ENCODE peak calls at places on chromosomes 11 and 22, in five cellular contexts. One of them, this sample, is unnamed. For H3K4me1, the result is how much of the 10 kb centered on the place peaks cover.

GRCh38 chr22:35375031-35375430 is 5.9 kb upstream of the HMOX1 start:
- DNase-seq in heart left ventricle: no peak
- DNase-seq in cardiac muscle cell: no peak
- DNase-seq in left ventricle myocardium inferior: no peak
- DNase-seq in A549: no peak
- DNase-seq in this sample: no peak

GRCh38 chr11:122044086-122044485 is 71.9 kb downstream of the BLID start:
- DNase-seq in heart left ventricle: no peak
- DNase-seq in cardiac muscle cell: no peak
- DNase-seq in left ventricle myocardium inferior: no peak
- DNase-seq in A549: no peak
- DNase-seq in this sample: no peak

GRCh38 chr11:134823970-134824369 is 411.9 kb upstream of the B3GAT1 start:
- DNase-seq in heart left ventricle: no peak
- DNase-seq in cardiac muscle cell: no peak
- DNase-seq in left ventricle myocardium inferior: no peak
- DNase-seq in A549: no peak
- DNase-seq in this sample: no peak

GRCh38 chr11:61254403-61255025 is 13.5 kb downstream of the PGA5 start:
- DNase-seq in heart left ventricle: peak
- DNase-seq in cardiac muscle cell: peak
- DNase-seq in left ventricle myocardium inferior: peak
- DNase-seq in A549: peak
- DNase-seq in this sample: peak

GRCh38 chr22:36445158-36445668 is 36.2 kb downstream of the TXN2 start:
- DNase-seq in heart left ventricle: no peak
- DNase-seq in cardiac muscle cell: no peak
- DNase-seq in left ventricle myocardium inferior: peak
- DNase-seq in A549: no peak
- DNase-seq in this sample: peak

GRCh38 chr11:63882555-63883242 is 34.3 kb downstream of the RCOR2 start:
- DNase-seq in heart left ventricle: peak
- DNase-seq in cardiac muscle cell: no peak
- DNase-seq in left ventricle myocardium inferior: peak
- DNase-seq in A549: no peak
- DNase-seq in this sample: peak

GRCh38 chr11:75140269-75141138 is 10.4 kb upstream of the SLCO2B1 start:
- DNase-seq in heart left ventricle: peak
- DNase-seq in cardiac muscle cell: peak
- DNase-seq in left ventricle myocardium inferior: peak
- DNase-seq in A549: peak
- DNase-seq in this sample: peak

GRCh38 chr11:12433571-12434061 is 56.2 kb downstream of the PARVA start:
- DNase-seq in heart left ventricle: no peak
- DNase-seq in cardiac muscle cell: no peak
- DNase-seq in left ventricle myocardium inferior: no peak
- DNase-seq in A549: no peak
- DNase-seq in this sample: peak

GRCh38 chr22:46734830-46735453 is 3.1 kb downstream of the CERK start:
- DNase-seq in heart left ventricle: no peak
- DNase-seq in cardiac muscle cell: no peak
- DNase-seq in left ventricle myocardium inferior: no peak
- DNase-seq in A549: no peak
- DNase-seq in this sample: no peak

GRCh38 chr11:62411524-62411923 is 7.3 kb upstream of the SCGB1A1 start:
- DNase-seq in heart left ventricle: no peak
- DNase-seq in cardiac muscle cell: no peak
- DNase-seq in left ventricle myocardium inferior: no peak
- DNase-seq in A549: no peak
- DNase-seq in this sample: no peak

GRCh38 chr11:35144103-35144741 is 5.3 kb downstream of the CD44 start:
- DNase-seq in heart left ventricle: no peak
- DNase-seq in cardiac muscle cell: no peak
- DNase-seq in left ventricle myocardium inferior: no peak
- DNase-seq in A549: no peak
- DNase-seq in this sample: no peak

GRCh38 chr22:46057762-46058420 is 80.9 kb upstream of the WNT7B start:
- DNase-seq in heart left ventricle: peak
- DNase-seq in cardiac muscle cell: no peak
- DNase-seq in left ventricle myocardium inferior: peak
- DNase-seq in A549: no peak
- DNase-seq in this sample: peak

GRCh38 chr11:109123811-109124787 is 297.9 kb upstream of the C11orf87 start:
- DNase-seq in heart left ventricle: peak
- DNase-seq in cardiac muscle cell: peak
- DNase-seq in left ventricle myocardium inferior: peak
- DNase-seq in A549: no peak
- DNase-seq in this sample: peak

GRCh38 chr11:128622137-128622523 is 34.8 kb upstream of the ETS1 start:
- DNase-seq in heart left ventricle: peak
- DNase-seq in cardiac muscle cell: no peak
- DNase-seq in left ventricle myocardium inferior: peak
- DNase-seq in A549: no peak
- DNase-seq in this sample: peak

GRCh38 chr11:79040348-79040747 is 400.5 kb downstream of the TENM4 start:
- DNase-seq in heart left ventricle: no peak
- DNase-seq in cardiac muscle cell: no peak
- DNase-seq in left ventricle myocardium inferior: no peak
- DNase-seq in A549: no peak
- DNase-seq in this sample: no peak

GRCh38 chr11:125074511-125075241 is 11.6 kb downstream of the SLC37A2 start:
- DNase-seq in heart left ventricle: no peak
- DNase-seq in cardiac muscle cell: no peak
- DNase-seq in left ventricle myocardium inferior: no peak
- DNase-seq in A549: no peak
- DNase-seq in this sample: no peak

GRCh38 chr11:29310016-29310415 is 706.8 kb downstream of the KCNA4 start:
- DNase-seq in heart left ventricle: no peak
- DNase-seq in cardiac muscle cell: no peak
- DNase-seq in left ventricle myocardium inferior: no peak
- DNase-seq in A549: no peak
- DNase-seq in this sample: no peak

GRCh38 chr11:65384301-65384889 is 1.9 kb upstream of the SLC25A45 start:
- DNase-seq in heart left ventricle: no peak
- DNase-seq in cardiac muscle cell: peak
- DNase-seq in left ventricle myocardium inferior: no peak
- DNase-seq in A549: no peak
- DNase-seq in this sample: peak

GRCh38 chr11:28743101-28743550 is 634.9 kb downstream of the METTL15 start:
- DNase-seq in heart left ventricle: no peak
- DNase-seq in cardiac muscle cell: no peak
- DNase-seq in left ventricle myocardium inferior: no peak
- DNase-seq in A549: peak
- DNase-seq in this sample: no peak

GRCh38 chr11:45275823-45276222 is 10.3 kb downstream of the SYT13 start:
- DNase-seq in heart left ventricle: no peak
- DNase-seq in cardiac muscle cell: no peak
- DNase-seq in left ventricle myocardium inferior: no peak
- DNase-seq in A549: no peak
- DNase-seq in this sample: no peak

GRCh38 chr22:38982008-38982927 is at the start of gene APOBEC3B:
- DNase-seq in heart left ventricle: peak
- DNase-seq in cardiac muscle cell: peak
- DNase-seq in left ventricle myocardium inferior: peak
- DNase-seq in A549: peak
- DNase-seq in this sample: peak

GRCh38 chr22:36755316-36755715 is 20.6 kb downstream of the IFT27 start:
- DNase-seq in heart left ventricle: no peak
- DNase-seq in cardiac muscle cell: no peak
- DNase-seq in left ventricle myocardium inferior: no peak
- DNase-seq in A549: no peak
- DNase-seq in this sample: peak

GRCh38 chr11:14906614-14907392 is 14.8 kb upstream of the CYP2R1 start:
- DNase-seq in heart left ventricle: no peak
- DNase-seq in cardiac muscle cell: no peak
- DNase-seq in left ventricle myocardium inferior: no peak
- DNase-seq in A549: no peak
- DNase-seq in this sample: no peak

GRCh38 chr22:43152355-43153071 is 1.2 kb downstream of the TSPO start:
- DNase-seq in heart left ventricle: peak
- DNase-seq in cardiac muscle cell: no peak
- DNase-seq in left ventricle myocardium inferior: peak
- DNase-seq in A549: peak
- DNase-seq in this sample: peak

GRCh38 chr22:45446216-45446615 is 32.7 kb downstream of the RIBC2 start:
- DNase-seq in heart left ventricle: no peak
- DNase-seq in cardiac muscle cell: no peak
- DNase-seq in left ventricle myocardium inferior: no peak
- DNase-seq in A549: no peak
- DNase-seq in this sample: no peak

GRCh38 chr11:62370743-62371440 is 33.6 kb downstream of the ASRGL1 start:
- DNase-seq in heart left ventricle: no peak
- DNase-seq in cardiac muscle cell: no peak
- DNase-seq in left ventricle myocardium inferior: no peak
- DNase-seq in A549: no peak
- DNase-seq in this sample: peak

GRCh38 chr11:64127267-64128072 is 38.4 kb downstream of the MACROD1 start:
- DNase-seq in heart left ventricle: no peak
- DNase-seq in cardiac muscle cell: no peak
- DNase-seq in left ventricle myocardium inferior: no peak
- DNase-seq in A549: no peak
- DNase-seq in this sample: peak

GRCh38 chr11:57536947-57537654 is at the start of gene SMTNL1:
- DNase-seq in heart left ventricle: no peak
- DNase-seq in cardiac muscle cell: no peak
- DNase-seq in left ventricle myocardium inferior: no peak
- DNase-seq in A549: no peak
- DNase-seq in this sample: no peak

GRCh38 chr11:73239571-73240189 is 21.6 kb downstream of the P2RY2 start:
- DNase-seq in heart left ventricle: no peak
- DNase-seq in cardiac muscle cell: no peak
- DNase-seq in left ventricle myocardium inferior: no peak
- DNase-seq in A549: no peak
- DNase-seq in this sample: no peak

GRCh38 chr11:75639752-75640151 is 29.1 kb downstream of the MAP6 start:
- DNase-seq in heart left ventricle: peak
- DNase-seq in cardiac muscle cell: peak
- DNase-seq in left ventricle myocardium inferior: peak
- DNase-seq in A549: no peak
- DNase-seq in this sample: no peak

GRCh38 chr22:35912668-35913067 is 116.0 kb downstream of the RBFOX2 start:
- DNase-seq in heart left ventricle: no peak
- DNase-seq in cardiac muscle cell: no peak
- DNase-seq in left ventricle myocardium inferior: no peak
- DNase-seq in A549: no peak
- DNase-seq in this sample: no peak

GRCh38 chr22:26527167-26527566 is 14.9 kb upstream of the TFIP11 start:
- DNase-seq in heart left ventricle: no peak
- DNase-seq in cardiac muscle cell: no peak
- DNase-seq in left ventricle myocardium inferior: no peak
- DNase-seq in A549: no peak
- DNase-seq in this sample: no peak

GRCh38 chr22:26529345-26529744 is 17.1 kb upstream of the TFIP11 start:
- DNase-seq in heart left ventricle: no peak
- DNase-seq in cardiac muscle cell: no peak
- DNase-seq in left ventricle myocardium inferior: no peak
- DNase-seq in A549: peak
- DNase-seq in this sample: no peak

GRCh38 chr22:26527574-26528465 is 15.5 kb upstream of the TFIP11 start:
- DNase-seq in heart left ventricle: peak
- DNase-seq in cardiac muscle cell: peak
- DNase-seq in left ventricle myocardium inferior: peak
- DNase-seq in A549: no peak
- DNase-seq in this sample: no peak

GRCh38 chr22:26524870-26525269 is 12.6 kb upstream of the TFIP11 start:
- DNase-seq in heart left ventricle: no peak
- DNase-seq in cardiac muscle cell: no peak
- DNase-seq in left ventricle myocardium inferior: no peak
- DNase-seq in A549: no peak
- DNase-seq in this sample: no peak

GRCh38 chr22:26526165-26526564 is 13.9 kb upstream of the TFIP11 start:
- DNase-seq in heart left ventricle: no peak
- DNase-seq in cardiac muscle cell: no peak
- DNase-seq in left ventricle myocardium inferior: no peak
- DNase-seq in A549: no peak
- DNase-seq in this sample: no peak
- H3K4me3 ChIP-seq in heart left ventricle: no peak
- H3K4me3 ChIP-seq in cardiac muscle cell: no peak
- H3K4me3 ChIP-seq in left ventricle myocardium inferior: no peak
- H3K4me3 ChIP-seq in A549: no peak
- H3K4me3 ChIP-seq in this sample: no peak

GRCh38 chr11:81687057-81687456 is 1046.6 kb downstream of the FAM181B start:
- DNase-seq in heart left ventricle: no peak
- DNase-seq in cardiac muscle cell: no peak
- DNase-seq in left ventricle myocardium inferior: no peak
- DNase-seq in A549: peak
- DNase-seq in this sample: no peak
- H3K27ac ChIP-seq in heart left ventricle: no peak
- H3K27ac ChIP-seq in cardiac muscle cell: no peak
- H3K27ac ChIP-seq in left ventricle myocardium inferior: no peak
- H3K27ac ChIP-seq in A549: no peak
- H3K27ac ChIP-seq in this sample: no peak

DNA sequence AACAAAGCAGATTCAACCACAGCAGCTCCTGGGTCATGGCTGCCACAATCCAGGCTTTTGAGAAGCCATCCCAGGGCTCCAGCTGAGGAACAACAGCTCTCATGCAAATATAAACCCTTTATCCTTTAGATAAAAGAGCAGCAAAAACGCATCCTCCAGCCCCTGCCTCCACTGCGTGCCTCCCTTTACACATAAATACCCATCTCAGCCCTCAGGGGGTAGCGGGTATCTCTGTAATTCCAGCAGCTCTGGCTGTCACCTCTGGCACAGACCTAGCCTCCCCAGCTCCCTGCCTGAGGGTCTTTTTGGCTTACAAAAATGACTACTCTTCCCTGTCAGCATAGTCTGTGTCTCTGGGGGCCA is 21.6 kb downstream of the LMO1 start:
- DNase-seq in heart left ventricle: no peak
- DNase-seq in cardiac muscle cell: no peak
- DNase-seq in left ventricle myocardium inferior: no peak
- DNase-seq in A549: no peak
- DNase-seq in this sample: peak
- H3K4me1 ChIP-seq in heart left ventricle: under half
- H3K4me1 ChIP-seq in cardiac muscle cell: under half
- H3K4me1 ChIP-seq in left ventricle myocardium inferior: under half
- H3K4me1 ChIP-seq in A549: under half
- H3K4me1 ChIP-seq in this sample: under half

DNA sequence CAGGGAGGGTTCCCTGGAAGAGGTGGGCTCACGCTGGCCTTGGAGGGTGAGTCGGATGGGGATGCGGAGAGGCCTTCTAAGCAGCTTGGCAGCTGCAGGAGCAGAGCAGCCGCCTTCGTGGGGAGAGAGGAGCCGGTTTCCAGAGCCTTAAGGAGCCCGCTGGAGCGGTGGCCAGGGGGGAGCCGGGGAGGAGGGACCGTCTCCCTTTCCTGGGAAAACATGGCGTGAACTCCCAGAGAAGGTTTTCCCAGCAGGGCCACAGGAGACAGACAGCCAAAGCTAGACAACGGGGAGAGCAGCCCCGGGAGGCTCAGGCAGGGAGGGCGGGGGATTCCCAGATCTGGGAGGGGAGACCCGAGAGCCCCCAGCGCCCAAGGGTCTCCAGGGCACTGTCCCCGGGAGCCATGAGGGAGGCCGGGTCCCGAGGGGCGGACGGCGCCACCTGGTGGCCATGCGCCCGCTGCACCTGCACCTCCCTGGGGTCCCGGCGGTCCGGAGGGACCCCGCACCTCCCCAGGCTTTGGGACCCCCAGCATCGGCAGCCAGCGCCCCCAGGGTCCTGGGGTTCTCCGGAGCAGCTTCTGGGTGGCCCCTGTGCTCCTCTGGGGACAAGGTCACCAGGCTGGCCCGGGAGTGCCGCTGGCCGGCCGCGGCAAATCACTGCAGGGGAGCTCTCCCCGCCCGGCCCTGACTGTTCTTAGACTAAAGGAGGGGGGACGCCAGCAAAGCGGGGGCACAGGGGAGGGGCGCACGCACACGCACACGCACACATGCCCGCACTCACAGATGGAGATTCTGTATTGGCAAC is 2.4 kb upstream of the SYT8 start:
- DNase-seq in heart left ventricle: peak
- DNase-seq in cardiac muscle cell: peak
- DNase-seq in left ventricle myocardium inferior: peak
- DNase-seq in A549: peak
- DNase-seq in this sample: peak
- H3K4me3 ChIP-seq in heart left ventricle: no peak
- H3K4me3 ChIP-seq in cardiac muscle cell: no peak
- H3K4me3 ChIP-seq in left ventricle myocardium inferior: peak
- H3K4me3 ChIP-seq in A549: peak
- H3K4me3 ChIP-seq in this sample: no peak

This sample was measured in endodermal cell.